ENCODE peak calls at places on chromosomes 1 and 21, in five cellular contexts. W is MM.1S, V is HepG2, J is colonic mucosa, R is IMR-90. S is an unnamed sample.

GRCh38 chr1:40620586-40620985 is 44.9 kb downstream of the RIMS3 start:
- DNase-seq in W (no peak), V (no peak), J (no peak), R (no peak), S (no peak)

GRCh38 chr1:79679916-79680315 is 673.4 kb upstream of the ADGRL4 start:
- DNase-seq in W (no peak), V (no peak), J (peak; percentile 20), R (no peak), S (no peak)

GRCh38 chr1:198254521-198254920 is 97.7 kb downstream of the NEK7 start:
- DNase-seq in W (no peak), V (no peak), J (no peak), R (no peak), S (no peak)

GRCh38 chr1:198772626-198773025 is 133.8 kb downstream of the PTPRC start:
- DNase-seq in W (no peak), V (no peak), J (no peak), R (no peak), S (no peak)

GRCh38 chr1:101365186-101365585 is 128.4 kb downstream of the S1PR1 start:
- DNase-seq in W (no peak), V (no peak), J (no peak), R (peak; percentile 54), S (no peak)

GRCh38 chr1:22074803-22075202 is 22.3 kb downstream of the CDC42 start:
- DNase-seq in W (no peak), V (no peak), J (no peak), R (no peak), S (no peak)

GRCh38 chr21:45151484-45152115 is 77.2 kb downstream of the ADARB1 start:
- DNase-seq in W (no peak), V (no peak), J (peak; percentile 13), R (no peak), S (no peak)

GRCh38 chr1:94396356-94396755 is 21.8 kb upstream of the ABCD3 start:
- DNase-seq in W (no peak), V (no peak), J (no peak), R (no peak), S (peak; percentile 82)

GRCh38 chr1:29849038-29849750 is 612.9 kb downstream of the PTPRU start:
- DNase-seq in W (peak; percentile 63), V (peak; percentile 32), J (peak; percentile 52), R (peak; percentile 17), S (peak; percentile 88)

GRCh38 chr1:5709461-5709860 is 282.8 kb downstream of the NPHP4 start:
- DNase-seq in W (no peak), V (no peak), J (no peak), R (no peak), S (peak; percentile 30)

GRCh38 chr1:235597867-235598553 is 51.6 kb downstream of the GNG4 start:
- DNase-seq in W (no peak), V (peak; percentile 27), J (no peak), R (peak; percentile 62), S (peak; percentile 60)

GRCh38 chr1:231266811-231267322 is 25.9 kb downstream of the GNPAT start:
- DNase-seq in W (no peak), V (no peak), J (no peak), R (peak; percentile 32), S (no peak)

GRCh38 chr1:82464362-82464931 is 663.7 kb downstream of the ADGRL2 start:
- DNase-seq in W (no peak), V (no peak), J (peak; percentile 59), R (no peak), S (no peak)

GRCh38 chr1:208267896-208268295 is 23.7 kb upstream of the PLXNA2 start:
- DNase-seq in W (no peak), V (no peak), J (no peak), R (no peak), S (no peak)

GRCh38 chr1:20648946-20649345 is 12.2 kb downstream of the DDOST start:
- DNase-seq in W (no peak), V (no peak), J (no peak), R (no peak), S (no peak)

DNA sequence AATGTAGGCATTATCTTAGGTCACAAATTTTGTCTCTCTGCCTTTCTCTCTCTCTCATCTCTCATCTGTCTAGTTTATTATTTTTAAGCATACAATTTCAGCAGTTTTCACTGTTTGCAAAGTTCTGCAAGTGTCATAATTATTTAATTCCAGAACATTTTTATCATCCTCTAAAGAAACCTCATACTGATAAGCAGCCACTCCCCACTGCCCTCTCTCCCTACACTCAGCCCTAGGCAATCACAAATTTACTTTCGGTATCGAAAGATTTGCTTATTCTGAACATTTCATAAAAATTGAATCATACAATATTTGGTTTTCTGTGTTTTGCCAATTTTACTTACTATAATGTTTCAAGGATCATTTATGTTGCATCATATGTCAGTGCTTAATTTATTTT is 16.6 kb downstream of the OR6Y1 start:
- DNase-seq in W (no peak), V (no peak), J (no peak), R (no peak), S (no peak)
- H3K9me3 ChIP-seq in W (no peaks in the 10 kb centered on the region), V (no peaks in the 10 kb centered on the region), J (no peaks in the 10 kb centered on the region), R (no peaks in the 10 kb centered on the region), S (no peaks in the 10 kb centered on the region)

DNA sequence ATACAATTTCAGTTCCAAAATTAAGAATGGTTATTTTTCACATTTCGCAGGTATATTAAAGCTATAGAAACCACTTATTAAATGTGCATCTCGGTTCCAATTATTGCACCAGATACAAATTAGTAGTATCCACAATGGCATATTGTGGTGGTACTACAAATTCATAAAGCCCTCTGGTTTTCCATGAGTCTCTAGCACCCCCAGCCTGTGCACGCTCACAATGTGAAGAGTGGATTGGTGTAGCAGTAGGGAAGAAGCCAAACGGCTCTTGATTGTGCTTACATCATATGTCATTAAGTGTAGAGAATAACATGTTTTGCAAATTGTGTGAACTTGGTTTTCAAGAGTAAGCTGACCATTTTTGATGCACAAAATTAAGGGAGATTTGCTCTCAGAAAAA is 1.9 kb upstream of the BRINP3 start:
- DNase-seq in W (no peak), V (no peak), J (peak; percentile 32), R (no peak), S (no peak)
- H3K9ac ChIP-seq in W (no peak overlapping the region), V (no peak overlapping the region), J (peak overlapping the region; percentile 96), R (no peak overlapping the region), S (no peak overlapping the region)

GRCh38 chr1:153563991-153564390 is 1.7 kb downstream of the S100A2 start:
- DNase-seq in W (no peak), V (no peak), J (no peak), R (no peak), S (peak; percentile 50)

GRCh38 chr1:153560241-153560640 is 5.4 kb downstream of the S100A2 start:
- DNase-seq in W (no peak), V (no peak), J (no peak), R (no peak), S (no peak)

GRCh38 chr1:153560771-153561170 is 4.9 kb downstream of the S100A2 start:
- DNase-seq in W (no peak), V (no peak), J (no peak), R (no peak), S (no peak)

GRCh38 chr1:153563339-153563952 is 2.2 kb downstream of the S100A2 start:
- DNase-seq in W (no peak), V (no peak), J (no peak), R (no peak), S (no peak)

GRCh38 chr1:153561401-153561985 is 4.2 kb downstream of the S100A2 start:
- DNase-seq in W (no peak), V (no peak), J (no peak), R (no peak), S (no peak)
- H3K4me3 ChIP-seq in W (no peak overlapping the region), V (no peak overlapping the region), J (no peak overlapping the region), R (no peak overlapping the region), S (no peak overlapping the region)

DNA sequence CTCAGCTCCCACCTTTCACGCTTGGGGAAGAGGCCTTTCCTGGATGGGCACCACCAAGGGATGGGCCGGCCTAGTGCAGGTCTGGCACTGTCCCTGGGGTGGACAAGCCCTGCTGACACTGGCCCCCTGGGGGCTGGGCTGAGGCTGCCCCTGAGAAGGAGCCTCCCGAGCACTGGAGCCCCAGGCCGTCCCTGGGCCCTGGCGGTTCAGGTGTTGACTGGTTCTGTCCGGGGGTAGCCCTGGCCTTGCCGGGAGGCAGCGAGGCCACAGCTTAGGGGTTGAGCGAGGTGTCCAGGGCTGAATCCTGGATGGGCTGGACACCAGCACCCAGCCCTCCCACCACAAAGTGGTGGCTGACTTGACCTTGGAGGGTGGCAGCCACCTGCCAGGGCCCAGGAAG is 49.7 kb upstream of the ACTRT2 start:
- DNase-seq in W (no peak), V (no peak), J (no peak), R (no peak), S (no peak)
- H3K9me3 ChIP-seq in W (no peaks in the 10 kb centered on the region), V (no peaks in the 10 kb centered on the region), J (no peaks in the 10 kb centered on the region), R (peaks cover 73% of the 10 kb centered on the region), S (no peaks in the 10 kb centered on the region)

S was measured in endodermal cell.